ENCODE peak calls at places on chromosomes 5 and 9, in eight cellular contexts. W is iPS-NIHi11; P is stimulated activated CD4-positive, alpha-beta T cell treated with anti-CD3 and anti-CD28 coated beads, Interleukin-15, amount 100 ng/mL, for 24 hours; V is stomach; A is IMR-90; K is T-helper 9 cell; T is cardiac fibroblast; E is A172. S is an unnamed sample.

GRCh38 chr5:138148811-138149210 is 9.6 kb upstream of the NME5 start:
- DNase-seq in W (no peak), P (no peak), V (peak; percentile 27), A (peak; percentile 65), K (no peak), T (peak; percentile 88), E (peak; percentile 87), S (peak; percentile 61)

GRCh38 chr9:129832957-129833356 is 2.1 kb downstream of the C9orf78 start:
- DNase-seq in W (no peak), P (no peak), V (no peak), A (peak; percentile 20), K (no peak), T (no peak), E (no peak), S (no peak)

GRCh38 chr5:143435207-143435657 is 31.7 kb upstream of the NR3C1 start:
- DNase-seq in W (no peak), P (peak; percentile 29), V (no peak), A (peak; percentile 30), K (no peak), T (peak; percentile 38), E (no peak), S (peak; percentile 38)

GRCh38 chr5:156253130-156253529 is 73.8 kb upstream of the SGCD start:
- DNase-seq in W (no peak), P (no peak), V (no peak), A (no peak), K (no peak), T (no peak), E (no peak), S (no peak)

GRCh38 chr9:128523199-128523925 is 18.8 kb downstream of the GLE1 start:
- DNase-seq in W (peak; percentile 60), P (no peak), V (no peak), A (peak; percentile 67), K (no peak), T (peak; percentile 46), E (peak; percentile 53), S (peak; percentile 89)

GRCh38 chr5:40030661-40031060 is 605.9 kb upstream of the DAB2 start:
- DNase-seq in W (no peak), P (no peak), V (no peak), A (no peak), K (no peak), T (no peak), E (no peak), S (peak; percentile 46)

GRCh38 chr9:92291577-92291976 is 1.9 kb downstream of the IARS1 start:
- DNase-seq in W (no peak), P (no peak), V (no peak), A (no peak), K (no peak), T (no peak), E (no peak), S (no peak)

GRCh38 chr9:89872913-89873707 is 268.3 kb downstream of the GADD45G start:
- DNase-seq in W (no peak), P (no peak), V (peak; percentile 17), A (no peak), K (no peak), T (no peak), E (no peak), S (no peak)

GRCh38 chr5:171882118-171882517 is 96.5 kb downstream of the SMIM23 start:
- DNase-seq in W (no peak), P (peak; percentile 56), V (no peak), A (no peak), K (no peak), T (no peak), E (no peak), S (no peak)

GRCh38 chr5:58849995-58850667 is 267.3 kb downstream of the RAB3C start:
- DNase-seq in W (peak; percentile 52), P (no peak), V (peak; percentile 88), A (peak; percentile 26), K (no peak), T (peak; percentile 54), E (peak; percentile 40), S (peak; percentile 70)